ENCODE peak calls at places on chromosomes 13 and 19, in four cellular contexts. J, N, F and V are unnamed samples.

GRCh38 chr13:66040506-66040905 is 1189.6 kb downstream of the PCDH9 start:
- DNase-seq in J (no peak), N (no peak), F (no peak), V (no peak)

GRCh38 chr19:35856546-35857149 is at the start of gene KIRREL2:
- DNase-seq in J (peak; percentile 48), N (no peak), F (peak; percentile 69), V (peak; percentile 63)

GRCh38 chr19:49790866-49791265 is 22.2 kb downstream of the FUZ start:
- DNase-seq in J (no peak), N (no peak), F (no peak), V (no peak)

GRCh38 chr13:60226507-60226906 is 62.8 kb upstream of the DIAPH3 start:
- DNase-seq in J (peak; percentile 65), N (no peak), F (peak; percentile 44), V (peak; percentile 9)

GRCh38 chr19:35457173-35457572 is 9.1 kb downstream of the FFAR2 start:
- DNase-seq in J (no peak), N (no peak), F (no peak), V (no peak)

GRCh38 chr19:39813264-39813998 is 20.5 kb downstream of the DYRK1B start:
- DNase-seq in J (no peak), N (no peak), F (no peak), V (no peak)

GRCh38 chr19:10116085-10116865 is 3.4 kb downstream of the EIF3G start:
- DNase-seq in J (peak; percentile 22), N (no peak), F (no peak), V (no peak)

GRCh38 chr19:53294786-53295441 is 27.4 kb upstream of the VN1R4 start:
- DNase-seq in J (peak; percentile 26), N (no peak), F (peak; percentile 78), V (no peak)

GRCh38 chr13:30443957-30444404 is 21.7 kb downstream of the UBE2L5 start:
- DNase-seq in J (no peak), N (no peak), F (no peak), V (no peak)

GRCh38 chr13:98083936-98084335 is 59.0 kb upstream of the FARP1 start:
- DNase-seq in J (no peak), N (no peak), F (no peak), V (no peak)

GRCh38 chr19:6092329-6093286 is 17.7 kb downstream of the RFX2 start:
- DNase-seq in J (peak; percentile 88), N (peak; percentile 34), F (peak; percentile 76), V (peak; percentile 27)

GRCh38 chr19:37227996-37228395 is 10.0 kb downstream of the ZNF383 start:
- DNase-seq in J (peak; percentile 72), N (no peak), F (peak; percentile 72), V (no peak)

GRCh38 chr13:51241720-51242119 is 19.5 kb downstream of the FAM124A start:
- DNase-seq in J (no peak), N (no peak), F (no peak), V (no peak)

GRCh38 chr13:30664689-30665088 is 47.0 kb downstream of the USPL1 start:
- DNase-seq in J (no peak), N (no peak), F (no peak), V (no peak)

GRCh38 chr13:46332772-46333171 is 54.3 kb downstream of the RUBCNL start:
- DNase-seq in J (no peak), N (no peak), F (no peak), V (no peak)

GRCh38 chr13:36293497-36293896 is 4.1 kb downstream of the CCDC169 start:
- DNase-seq in J (peak; percentile 32), N (no peak), F (no peak), V (no peak)

GRCh38 chr19:8194528-8195275 is 14.5 kb upstream of the CERS4 start:
- DNase-seq in J (no peak), N (no peak), F (no peak), V (no peak)

GRCh38 chr13:49560270-49561063 is 24.9 kb downstream of the RCBTB1 start:
- DNase-seq in J (peak; percentile 85), N (no peak), F (no peak), V (no peak)

GRCh38 chr19:42178791-42179500 is 38.5 kb downstream of the DEDD2 start:
- DNase-seq in J (peak; percentile 61), N (peak; percentile 44), F (peak; percentile 71), V (peak; percentile 43)

GRCh38 chr13:38826182-38826813 is 139.4 kb downstream of the FREM2 start:
- DNase-seq in J (peak; percentile 16), N (no peak), F (no peak), V (no peak)

GRCh38 chr13:44413095-44413494 is 39.5 kb downstream of the SERP2 start:
- DNase-seq in J (no peak), N (no peak), F (no peak), V (no peak)

GRCh38 chr13:63307239-63307638 is 1891.6 kb upstream of the PCDH20 start:
- DNase-seq in J (no peak), N (no peak), F (no peak), V (no peak)

GRCh38 chr13:36531746-36532486 is 99.6 kb downstream of the CCNA1 start:
- DNase-seq in J (no peak), N (no peak), F (no peak), V (no peak)

GRCh38 chr19:11375143-11375948 is 880 bp downstream of the SWSAP1 start:
- DNase-seq in J (peak; percentile 72), N (no peak), F (peak; percentile 82), V (no peak)

GRCh38 chr13:50616101-50616500 is 227.4 kb downstream of the DLEU7 start:
- DNase-seq in J (no peak), N (no peak), F (no peak), V (no peak)

GRCh38 chr13:42981853-42982252 is 10.2 kb downstream of the EPSTI1 start:
- DNase-seq in J (peak; percentile 95), N (no peak), F (no peak), V (no peak)

GRCh38 chr19:45820413-45821102 is 5.5 kb upstream of the RSPH6A start:
- DNase-seq in J (no peak), N (no peak), F (no peak), V (no peak)

GRCh38 chr19:42206871-42207755 is 10.4 kb downstream of the DEDD2 start:
- DNase-seq in J (no peak), N (no peak), F (no peak), V (no peak)

GRCh38 chr19:8262431-8262830 is 45.7 kb downstream of the CD320 start:
- DNase-seq in J (no peak), N (no peak), F (no peak), V (no peak)

GRCh38 chr13:99314640-99315176 is 7.5 kb upstream of the GPR183 start:
- DNase-seq in J (no peak), N (no peak), F (no peak), V (no peak)

GRCh38 chr13:106242554-106242953 is 292.9 kb downstream of the EFNB2 start:
- DNase-seq in J (no peak), N (no peak), F (no peak), V (no peak)

GRCh38 chr19:58150328-58150921 is at the start of gene ZNF329:
- DNase-seq in J (peak; percentile 82), N (no peak), F (peak; percentile 78), V (peak; percentile 78)

GRCh38 chr13:49022472-49023144 is 46.9 kb downstream of the FNDC3A start:
- DNase-seq in J (no peak), N (no peak), F (no peak), V (no peak)

GRCh38 chr19:6536138-6536671 is 5.4 kb downstream of the TNFSF9 start:
- DNase-seq in J (peak; percentile 84), N (no peak), F (peak; percentile 84), V (no peak)

GRCh38 chr19:8307965-8308866 is at the start of gene CD320:
- DNase-seq in J (peak; percentile 94), N (no peak), F (peak; percentile 87), V (peak; percentile 88)

GRCh38 chr19:55809381-55810058 is 22.3 kb downstream of the NLRP11 start:
- DNase-seq in J (peak; percentile 67), N (peak; percentile 10), F (peak; percentile 31), V (no peak)

GRCh38 chr13:29753593-29754485 is 96.6 kb downstream of the UBL3 start:
- DNase-seq in J (no peak), N (no peak), F (no peak), V (no peak)

DNA sequence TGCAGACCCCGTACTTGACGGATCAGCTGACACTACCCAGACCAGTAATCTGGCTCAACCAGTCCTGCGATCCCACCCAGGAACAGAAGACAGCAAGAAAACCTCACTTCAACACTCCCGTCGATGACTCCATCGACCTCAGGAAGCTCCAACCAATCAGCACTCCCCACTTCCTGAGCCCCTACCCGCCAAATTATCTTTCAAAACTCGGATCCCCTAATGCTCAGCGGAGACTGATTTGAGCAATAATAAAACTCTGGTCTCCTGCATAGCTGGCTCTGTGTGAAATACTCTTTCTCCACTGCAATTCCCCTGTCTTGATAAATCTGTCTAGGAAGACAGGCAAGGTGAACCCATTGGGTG is 1.2 kb downstream of the LSM4 start:
- DNase-seq in J (no peak), N (no peak), F (no peak), V (no peak)
- H2BK15ac ChIP-seq in J (no peak overlapping the region), N (no peak overlapping the region), F (peak overlapping the region; percentile 85), V (no peak overlapping the region)

GRCh38 chr19:633068-633785 is at the start of gene POLRMT:
- DNase-seq in J (peak; percentile 99), N (peak; percentile 93), F (peak; percentile 98), V (peak; percentile 97)
- H2BK120ac ChIP-seq in J (no peak within 1 kb of the TSS), N (no peak within 1 kb of the TSS), F (peak within 1 kb of the TSS; percentile 28), V (no peak within 1 kb of the TSS)

DNA sequence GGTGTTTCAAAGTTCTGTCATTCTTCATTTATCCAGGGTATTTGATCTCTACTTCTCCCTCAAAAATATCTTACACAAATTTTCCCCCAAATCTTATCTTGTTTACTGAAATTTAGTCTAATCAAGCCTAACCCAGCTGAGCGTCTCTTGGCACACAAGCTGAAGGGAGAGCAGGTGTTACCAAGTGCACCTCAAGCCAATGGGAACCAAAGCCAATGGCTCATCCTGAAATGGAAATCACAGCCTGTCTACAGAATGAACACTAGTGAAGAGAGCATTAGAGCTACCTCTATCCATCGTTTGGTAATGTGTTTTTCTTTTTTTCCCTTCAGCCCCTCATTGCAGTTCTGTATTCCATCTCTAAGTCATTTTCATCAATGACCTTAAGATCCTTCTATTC is 1350.8 kb downstream of the OLFM4 start:
- DNase-seq in J (no peak), N (no peak), F (no peak), V (no peak)
- H2AK5ac ChIP-seq in J (no peak overlapping the region), N (no peak overlapping the region), F (no peak overlapping the region), V (no peak overlapping the region)

DNA sequence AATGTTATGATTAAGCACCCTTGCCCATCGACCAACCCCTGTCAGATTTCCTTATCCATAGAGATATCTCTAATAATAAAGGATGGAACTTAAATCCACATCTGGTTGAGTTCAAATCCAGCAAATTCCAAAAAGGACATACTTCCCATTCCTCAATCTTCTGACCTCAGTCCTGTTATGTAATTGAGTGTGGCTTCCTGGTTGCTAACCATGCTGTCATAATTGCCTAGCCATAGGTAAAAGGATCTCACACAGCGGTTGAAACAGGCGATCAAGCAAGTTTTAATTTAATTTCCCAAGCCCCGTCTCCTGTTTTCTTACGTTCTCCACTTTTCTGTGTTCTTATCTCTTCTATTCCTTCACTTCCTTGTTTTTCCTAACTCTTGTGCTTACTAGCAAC is 550.3 kb downstream of the GPC6 start:
- DNase-seq in J (peak; percentile 65), N (no peak), F (no peak), V (no peak)
- H2BK15ac ChIP-seq in J (no peak overlapping the region), N (no peak overlapping the region), F (no peak overlapping the region), V (no peak overlapping the region)